ENCODE peak calls at places on chromosomes 13 and 19, in four cellular contexts. S is astrocyte, Z is SK-N-SH, U is osteoblast. Q is an unnamed sample.

GRCh38 chr19:34994643-34995471 is 5.3 kb upstream of the GRAMD1A start:
- DNase-seq in S (no peak), Z (no peak), U (peak; percentile 89), Q (no peak)

GRCh38 chr13:24627090-24627714 is 53.0 kb upstream of the ATP12A start:
- DNase-seq in S (no peak), Z (peak; percentile 49), U (no peak), Q (no peak)

GRCh38 chr19:32130241-32130753 is 215.1 kb upstream of the ZNF507 start:
- DNase-seq in S (no peak), Z (no peak), U (no peak), Q (no peak)

GRCh38 chr19:38838208-38838985 is 6.8 kb upstream of the ECH1 start:
- DNase-seq in S (no peak), Z (no peak), U (peak; percentile 32), Q (no peak)

GRCh38 chr19:19319725-19320361 is 466 bp downstream of the SUGP1 start:
- DNase-seq in S (no peak), Z (peak; percentile 24), U (peak; percentile 78), Q (peak; percentile 12)

GRCh38 chr13:44234566-44234965 is 139.1 kb upstream of the SERP2 start:
- DNase-seq in S (no peak), Z (no peak), U (no peak), Q (no peak)

GRCh38 chr13:114130131-114130707 is 2.2 kb downstream of the RASA3 start:
- DNase-seq in S (no peak), Z (no peak), U (no peak), Q (no peak)

GRCh38 chr13:91704398-91704797 is 306.0 kb downstream of the GPC5 start:
- DNase-seq in S (no peak), Z (no peak), U (no peak), Q (no peak)

GRCh38 chr19:34017024-34017423 is 155.3 kb upstream of the LSM14A start:
- DNase-seq in S (no peak), Z (no peak), U (no peak), Q (no peak)

GRCh38 chr13:35927554-35927953 is 203.6 kb downstream of the DCLK1 start:
- DNase-seq in S (peak; percentile 91), Z (no peak), U (peak; percentile 18), Q (no peak)

GRCh38 chr19:10295847-10296591 is 6.3 kb downstream of the ICAM5 start:
- DNase-seq in S (no peak), Z (peak; percentile 58), U (peak; percentile 82), Q (no peak)

GRCh38 chr13:50410921-50411712 is 395.9 kb downstream of the KCNRG start:
- DNase-seq in S (peak; percentile 90), Z (no peak), U (peak; percentile 82), Q (no peak)

GRCh38 chr13:45063261-45063870 is 56.9 kb upstream of the GTF2F2 start:
- DNase-seq in S (peak; percentile 88), Z (no peak), U (no peak), Q (no peak)

GRCh38 chr13:66855110-66855509 is 375.0 kb downstream of the PCDH9 start:
- DNase-seq in S (no peak), Z (no peak), U (no peak), Q (no peak)

GRCh38 chr19:33208904-33209843 is 15.0 kb downstream of the LRP3 start:
- DNase-seq in S (no peak), Z (peak; percentile 40), U (no peak), Q (no peak)

GRCh38 chr19:4182082-4182926 is at the start of the genes ANKRD24 and SIRT6:
- DNase-seq in S (peak; percentile 92), Z (peak; percentile 99), U (peak; percentile 100), Q (peak; percentile 98)
- H3K27ac ChIP-seq in S (peak within 1 kb of the TSS; percentile 84), Z (peak within 1 kb of the TSS; percentile 84), U (peak within 1 kb of the TSS; percentile 76), Q (peak within 1 kb of the TSS; percentile 76)

GRCh38 chr13:40430234-40430633 is 236.2 kb downstream of the FOXO1 start:
- DNase-seq in S (no peak), Z (peak; percentile 27), U (no peak), Q (no peak)
- H2AFZ ChIP-seq in S (no peak overlapping the region), Z (no peak overlapping the region), U (no peak overlapping the region), Q (peak overlapping the region; percentile 33)

DNA sequence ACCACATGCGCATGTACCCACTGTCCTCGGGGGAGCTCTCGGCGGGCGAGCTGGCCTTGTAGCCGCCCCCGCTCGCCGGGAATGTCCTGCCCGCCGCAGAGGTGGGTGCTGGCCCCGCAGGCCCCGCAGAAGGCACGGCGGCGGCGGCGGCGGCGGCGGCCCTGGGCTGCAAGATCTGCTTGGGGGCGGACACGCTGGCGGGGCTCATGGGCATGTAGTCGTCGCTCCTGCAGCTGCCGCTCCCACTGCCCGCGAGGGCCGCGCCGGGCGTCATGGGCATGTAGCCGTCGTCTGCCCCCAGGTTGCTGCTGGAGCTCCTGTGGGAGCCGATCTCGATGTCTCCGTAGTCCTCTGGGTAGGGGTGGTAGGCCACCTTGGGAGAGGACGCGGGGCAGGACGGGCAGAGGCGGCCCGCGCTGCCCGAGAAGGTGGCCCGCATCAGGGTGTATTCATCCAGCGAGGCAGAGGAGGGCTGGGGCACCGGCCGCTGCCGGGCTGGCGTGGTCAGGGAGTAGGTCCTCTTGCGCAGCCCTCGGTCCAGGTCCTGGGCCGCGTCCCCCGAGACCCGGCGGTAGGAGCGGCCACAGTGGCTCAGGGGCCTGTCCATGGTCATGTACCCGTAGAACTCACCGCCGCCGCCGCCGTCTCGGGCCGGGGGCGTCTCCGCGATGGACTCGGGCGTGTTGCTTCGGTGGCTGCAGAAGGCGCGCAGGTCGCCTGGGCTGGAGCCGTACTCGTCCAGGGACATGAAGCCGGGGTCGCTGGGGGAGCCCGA is 2.4 kb downstream of the IRS2 start:
- DNase-seq in S (no peak), Z (peak; percentile 53), U (no peak), Q (no peak)
- H4K20me1 ChIP-seq in S (peaks cover 30% of the 10 kb centered on the region), Z (peaks cover 12% of the 10 kb centered on the region), U (no peaks in the 10 kb centered on the region), Q (no peaks in the 10 kb centered on the region)

DNA sequence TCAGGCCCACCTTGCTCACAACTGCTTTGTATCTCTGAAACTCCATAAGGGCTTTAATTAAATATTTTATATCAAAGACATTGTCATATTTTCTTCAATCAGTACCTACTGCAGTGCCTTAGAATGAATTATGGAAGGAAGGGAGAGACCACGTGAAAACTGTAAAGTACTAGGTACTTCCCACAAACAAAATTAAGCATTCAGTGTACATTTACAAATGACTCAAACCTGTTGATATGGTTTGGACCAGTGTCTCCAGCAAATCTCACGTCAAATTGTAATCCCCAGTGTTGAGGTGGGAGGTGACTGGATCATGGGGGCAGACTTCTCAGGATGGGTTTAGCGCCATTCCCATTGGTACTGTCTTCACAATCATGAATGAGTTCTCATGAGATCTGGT is 23.2 kb downstream of the KCTD12 start:
- DNase-seq in S (no peak), Z (no peak), U (no peak), Q (no peak)
- H3K27ac ChIP-seq in S (no peak overlapping the region), Z (no peak overlapping the region), U (no peak overlapping the region), Q (no peak overlapping the region)

GRCh38 chr19:41192574-41193419 is at the start of gene CYP2S1:
- DNase-seq in S (no peak), Z (no peak), U (peak; percentile 87), Q (no peak)
- H2AFZ ChIP-seq in S (no peak within 1 kb of the TSS), Z (peak within 1 kb of the TSS; percentile 58), U (no peak within 1 kb of the TSS), Q (no peak within 1 kb of the TSS)

GRCh38 chr19:6234527-6234926 is 45.2 kb downstream of the MLLT1 start:
- DNase-seq in S (no peak), Z (peak; percentile 31), U (no peak), Q (no peak)
- H4K20me1 ChIP-seq in S (peaks cover 89% of the 10 kb centered on the region), Z (peaks cover 85% of the 10 kb centered on the region), U (peaks cover 70% of the 10 kb centered on the region), Q (no peaks in the 10 kb centered on the region)

DNA sequence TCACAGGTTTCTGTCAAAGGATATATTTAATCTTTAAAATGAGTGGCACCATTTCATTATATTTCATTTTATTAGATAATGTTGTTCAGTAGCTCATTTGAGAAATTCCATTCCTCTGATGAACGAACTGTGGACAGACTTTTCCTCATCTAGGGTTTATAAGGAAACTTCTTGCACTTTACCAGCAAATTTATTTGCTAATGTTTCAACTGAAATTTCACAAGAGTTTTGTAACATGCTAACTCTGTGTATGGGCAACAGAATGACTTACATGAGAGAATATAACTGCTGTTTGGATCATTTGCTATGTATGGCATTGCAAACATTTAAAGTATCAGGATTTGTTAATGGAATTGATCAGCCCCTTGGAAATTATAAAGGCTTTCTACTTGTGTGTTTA is 3.7 kb upstream of the IRS2 start:
- DNase-seq in S (no peak), Z (no peak), U (no peak), Q (no peak)
- H3K27ac ChIP-seq in S (no peak overlapping the region), Z (peak overlapping the region; percentile 82), U (no peak overlapping the region), Q (no peak overlapping the region)

DNA sequence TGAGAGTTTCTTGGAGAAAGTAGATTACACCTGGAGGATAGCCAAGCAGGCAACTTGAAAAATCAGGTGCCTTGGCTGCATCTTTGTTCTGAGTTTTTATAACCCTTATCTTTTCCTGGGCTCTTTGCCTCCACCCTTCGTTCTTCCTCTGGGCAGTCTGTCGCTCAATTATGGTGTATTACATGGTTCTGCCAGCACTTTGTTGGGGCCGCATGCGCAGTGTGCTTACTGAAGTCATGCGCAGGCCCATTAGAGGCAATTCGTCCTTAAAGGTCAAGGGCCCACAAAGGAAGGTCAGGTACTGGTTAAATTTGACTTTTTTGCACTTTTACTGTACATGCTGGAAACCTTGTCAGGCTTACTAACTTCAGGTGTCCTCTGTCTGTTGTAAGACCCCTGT is 761.9 kb upstream of the SLITRK5 start:
- DNase-seq in S (no peak), Z (no peak), U (no peak), Q (no peak)
- H2AFZ ChIP-seq in S (no peak overlapping the region), Z (no peak overlapping the region), U (no peak overlapping the region), Q (no peak overlapping the region)

GRCh38 chr19:5031231-5032100 is 62.6 kb downstream of the KDM4B start:
- DNase-seq in S (no peak), Z (peak; percentile 97), U (peak; percentile 100), Q (peak; percentile 79)

GRCh38 chr19:5032101-5032967 is 63.4 kb downstream of the KDM4B start:
- DNase-seq in S (no peak), Z (no peak), U (peak; percentile 97), Q (no peak)

GRCh38 chr19:5030822-5031221 is 61.9 kb downstream of the KDM4B start:
- DNase-seq in S (no peak), Z (no peak), U (no peak), Q (no peak)

GRCh38 chr19:5028229-5028886 is 59.4 kb downstream of the KDM4B start:
- DNase-seq in S (no peak), Z (no peak), U (peak; percentile 22), Q (no peak)

GRCh38 chr19:5030136-5030820 is 61.4 kb downstream of the KDM4B start:
- DNase-seq in S (no peak), Z (no peak), U (peak; percentile 77), Q (no peak)
- H4K20me1 ChIP-seq in S (peaks cover 88% of the 10 kb centered on the region), Z (peaks cover 49% of the 10 kb centered on the region), U (peaks cover 58% of the 10 kb centered on the region), Q (no peaks in the 10 kb centered on the region)

Q was measured in OCI-LY7.